ENCODE peak calls at places on chromosomes 2 and 18, in eight cellular contexts. U is left lung; P is psoas muscle; N is mucosa of descending colon; W is pancreas; L is heart right ventricle; B is naive thymus-derived CD4-positive, alpha-beta T cell; A is upper lobe of left lung. G is an unnamed sample.

GRCh38 chr2:9252002-9252357 is 45.4 kb downstream of the ASAP2 start:
- ATAC-seq in B (no peak), L (no peak), P (peak; percentile 36), N (no peak), A (no peak), W (no peak), U (no peak), G (no peak)

GRCh38 chr18:11124054-11124453 is 25.3 kb downstream of the PIEZO2 start:
- ATAC-seq in A (no peak), W (no peak), P (no peak), U (no peak), L (no peak), N (no peak), B (no peak), G (no peak)

GRCh38 chr2:199455533-199456382 is 2.0 kb downstream of the SATB2 start:
- ATAC-seq in P (no peak), W (peak; percentile 51), U (no peak), A (no peak), N (peak; percentile 70), B (no peak), L (no peak), G (no peak)

GRCh38 chr2:75200140-75200985 is 1.0 kb upstream of the TACR1 start:
- ATAC-seq in P (peak; percentile 85), N (peak; percentile 52), A (peak; percentile 42), L (peak; percentile 87), B (peak; percentile 29), W (peak; percentile 88), U (peak; percentile 88), G (peak; percentile 27)

GRCh38 chr2:190571666-190572065 is 37.1 kb upstream of the NEMP2 start:
- ATAC-seq in B (no peak), P (no peak), A (no peak), U (no peak), W (peak; percentile 59), L (no peak), N (no peak), G (no peak)

GRCh38 chr18:46166261-46166970 is 62.2 kb downstream of the HAUS1 start:
- ATAC-seq in W (no peak), B (no peak), U (no peak), L (no peak), N (no peak), A (no peak), P (no peak), G (no peak)

GRCh38 chr2:29611261-29611660 is 310.1 kb downstream of the ALK start:
- ATAC-seq in L (no peak), U (no peak), W (no peak), N (no peak), P (no peak), A (no peak), B (no peak), G (no peak)

GRCh38 chr2:190119257-190119656 is 56.7 kb upstream of the MSTN start:
- ATAC-seq in A (peak; percentile 72), P (peak; percentile 76), N (no peak), W (peak; percentile 96), U (peak; percentile 82), B (peak; percentile 85), L (peak; percentile 61), G (no peak)

GRCh38 chr2:112794131-112794733 is 9.9 kb upstream of the IL1A start:
- ATAC-seq in N (peak; percentile 64), L (no peak), W (peak; percentile 82), U (peak; percentile 84), P (peak; percentile 54), B (peak; percentile 79), A (peak; percentile 90), G (peak; percentile 90)

DNA sequence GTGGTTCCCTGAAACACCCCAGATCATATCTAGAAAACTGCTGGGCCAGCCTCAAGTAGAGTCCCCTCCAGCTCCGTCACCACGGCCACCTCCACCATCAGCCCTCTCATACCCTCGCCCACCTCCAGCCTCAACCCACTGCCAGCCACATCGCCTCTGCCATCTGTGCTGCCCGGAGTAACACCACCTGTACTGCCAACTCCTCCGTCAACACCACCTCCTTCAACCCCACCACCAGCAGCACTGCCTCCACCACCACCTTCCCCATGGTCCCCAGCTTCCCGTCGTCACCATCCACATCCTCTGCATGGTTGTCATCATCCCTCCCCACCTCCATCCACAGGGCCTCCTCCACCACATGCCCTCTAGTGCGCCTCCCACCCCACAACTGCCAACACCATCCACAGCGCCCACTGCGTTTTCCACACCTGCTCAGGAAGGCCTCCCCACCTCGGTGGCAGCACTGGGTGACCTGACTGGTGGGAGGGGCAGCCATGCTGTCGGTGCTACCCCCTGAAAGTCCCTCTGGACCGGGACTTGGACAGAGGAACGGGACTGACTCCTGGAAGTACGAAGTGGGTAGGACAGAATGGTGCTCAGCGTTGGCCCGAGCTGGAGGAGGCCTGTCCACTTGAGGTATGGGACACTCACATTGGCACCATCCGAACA is 1.6 kb downstream of the SNED1 start:
- ATAC-seq in L (no peak), U (peak; percentile 1), A (no peak), B (no peak), N (no peak), P (no peak), W (no peak), G (no peak)
- H3K4me3 ChIP-seq in L (peak overlapping the region; percentile 68), U (peak overlapping the region; percentile 47), A (peak overlapping the region; percentile 83), B (no peak overlapping the region), N (no peak overlapping the region), P (peak overlapping the region; percentile 85), W (peak overlapping the region; percentile 73), G (no peak overlapping the region)

GRCh38 chr2:203018181-203018580 is 3.5 kb downstream of the NBEAL1 start:
- ATAC-seq in N (no peak), B (no peak), P (no peak), U (no peak), A (no peak), W (no peak), L (no peak), G (no peak)
- H3K4me3 ChIP-seq in N (no peak overlapping the region), B (no peak overlapping the region), P (peak overlapping the region; percentile 91), U (peak overlapping the region; percentile 12), A (peak overlapping the region; percentile 1), W (peak overlapping the region; percentile 4), L (peak overlapping the region; percentile 36), G (peak overlapping the region; percentile 28)

DNA sequence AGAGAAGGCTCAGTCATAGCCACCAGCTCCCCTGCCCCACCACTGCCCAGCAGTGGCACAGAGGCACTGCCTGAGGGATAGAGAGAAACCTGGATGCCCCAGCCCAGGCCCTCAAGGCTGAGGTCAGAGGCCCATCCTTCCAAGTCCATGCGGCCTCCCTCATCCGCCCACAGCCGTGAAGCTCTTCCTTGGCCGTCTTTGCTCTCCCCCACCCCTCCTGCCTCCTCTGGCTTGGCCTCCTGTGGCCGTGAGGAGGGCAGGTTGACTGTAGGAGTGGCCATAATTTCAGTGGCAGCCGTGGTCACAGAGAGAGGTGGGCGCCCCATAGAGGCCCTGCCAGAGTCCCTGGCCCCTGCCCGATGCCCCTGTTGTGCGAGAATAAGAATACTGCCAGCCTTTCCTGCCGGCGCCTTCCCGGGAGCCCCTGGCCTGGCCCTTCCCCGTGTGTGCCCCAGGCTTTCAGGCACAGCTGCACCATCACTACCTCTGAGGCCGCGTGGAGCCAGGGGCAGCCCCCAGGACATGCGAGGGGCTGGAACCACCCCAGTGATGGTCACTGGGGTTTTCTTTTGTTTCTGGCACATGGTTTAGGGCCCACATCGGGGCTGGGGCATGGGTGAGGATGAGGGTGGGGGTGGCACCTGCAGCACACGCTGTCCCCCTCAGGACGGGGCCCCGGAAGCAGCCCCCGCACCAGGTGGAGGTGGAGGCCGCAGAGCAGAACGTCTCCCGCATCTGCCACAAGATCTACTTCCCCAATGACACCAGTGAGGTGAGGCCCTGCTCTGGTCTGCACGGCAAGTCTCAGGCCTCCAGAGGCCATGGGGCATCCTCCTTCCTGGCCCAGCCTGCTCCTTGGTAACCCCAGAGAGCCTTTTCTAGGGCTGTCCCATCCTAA is 13.1 kb upstream of the GPR17 start:
- ATAC-seq in L (no peak), A (no peak), U (no peak), N (peak; percentile 3), P (no peak), B (peak; percentile 20), W (no peak), G (no peak)
- H3K4me3 ChIP-seq in L (no peak overlapping the region), A (no peak overlapping the region), U (no peak overlapping the region), N (no peak overlapping the region), P (no peak overlapping the region), B (no peak overlapping the region), W (no peak overlapping the region), G (no peak overlapping the region)

DNA sequence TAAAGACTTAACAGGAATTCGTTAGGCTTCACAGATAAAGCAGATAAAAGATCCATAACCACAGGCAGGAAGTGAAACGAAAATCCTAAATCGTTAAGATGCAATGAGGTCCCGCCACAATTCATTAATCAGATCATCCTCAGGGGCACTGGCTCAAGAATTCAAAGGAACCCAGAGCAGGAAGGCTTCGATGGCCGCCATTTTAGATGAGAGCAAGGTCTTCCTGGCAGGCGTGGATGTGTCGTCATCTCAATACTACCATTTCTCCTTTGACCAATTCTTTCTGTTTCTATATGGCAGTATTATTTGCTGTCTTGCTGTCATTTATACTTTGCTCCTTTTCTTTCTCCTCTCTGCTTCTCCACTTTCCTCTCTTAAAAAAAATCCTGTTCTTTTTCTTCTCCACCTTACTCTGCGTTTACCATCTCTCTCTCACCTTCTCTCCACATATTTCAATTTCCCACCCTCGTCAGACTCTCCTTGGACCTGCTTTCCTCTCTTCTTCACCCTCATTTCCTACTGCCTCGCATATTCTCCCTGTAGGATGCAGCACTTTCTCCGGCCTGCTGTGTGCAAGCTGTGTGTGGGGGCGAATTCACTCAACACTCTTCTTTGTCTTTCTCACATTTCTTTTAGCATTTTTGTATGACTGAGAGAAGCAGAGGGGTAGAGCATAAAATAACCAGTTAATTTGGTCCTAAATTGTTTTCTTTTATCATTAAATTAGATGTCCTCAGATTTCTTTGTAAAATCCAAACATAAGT is 35.1 kb upstream of the LHCGR start:
- ATAC-seq in P (no peak), N (no peak), L (no peak), W (no peak), A (no peak), U (no peak), B (no peak), G (no peak)
- H3K4me3 ChIP-seq in P (no peak overlapping the region), N (no peak overlapping the region), L (no peak overlapping the region), W (no peak overlapping the region), A (no peak overlapping the region), U (no peak overlapping the region), B (no peak overlapping the region), G (no peak overlapping the region)

GRCh38 chr2:176122633-176123482 is at the start of gene HOXD9:
- ATAC-seq in U (peak; percentile 36), N (peak; percentile 78), L (no peak), A (peak; percentile 73), P (peak; percentile 92), W (peak; percentile 59), B (peak; percentile 35), G (peak; percentile 56)
- H3K4me3 ChIP-seq in U (peak within 1 kb of the TSS; percentile 0), N (peak within 1 kb of the TSS; percentile 22), L (peak within 1 kb of the TSS; percentile 33), A (peak within 1 kb of the TSS; percentile 5), P (peak within 1 kb of the TSS; percentile 83), W (peak within 1 kb of the TSS; percentile 0), B (peak within 1 kb of the TSS; percentile 33), G (peak within 1 kb of the TSS; percentile 19)

G was measured in gastroesophageal sphincter.